ENCODE peak calls at places on chromosomes 6 and 20, in four cellular contexts. One of them, this sample, is unnamed.

GRCh38 chr6:113437571-113437970 is 419.6 kb upstream of the MARCKS start:
- DNase-seq in heart left ventricle: no peak
- DNase-seq in AG09309: no peak
- DNase-seq in PC-3: peak
- DNase-seq in this sample: peak

GRCh38 chr20:55079917-55080316 is 604.5 kb downstream of the DOK5 start:
- DNase-seq in PC-3: no peak
- DNase-seq in heart left ventricle: no peak
- DNase-seq in AG09309: no peak
- DNase-seq in this sample: no peak

GRCh38 chr6:24910850-24911712 is 24.7 kb downstream of the RIPOR2 start:
- DNase-seq in PC-3: peak
- DNase-seq in heart left ventricle: peak
- DNase-seq in AG09309: no peak
- DNase-seq in this sample: no peak

GRCh38 chr20:60172306-60172984 is 214.2 kb downstream of the CDH26 start:
- DNase-seq in AG09309: peak
- DNase-seq in heart left ventricle: no peak
- DNase-seq in PC-3: no peak
- DNase-seq in this sample: no peak

GRCh38 chr20:2234788-2235187 is 61.0 kb upstream of the TGM3 start:
- DNase-seq in PC-3: no peak
- DNase-seq in heart left ventricle: no peak
- DNase-seq in AG09309: no peak
- DNase-seq in this sample: peak

GRCh38 chr20:37336369-37337207 is 9.4 kb upstream of the SRC start:
- DNase-seq in heart left ventricle: peak
- DNase-seq in PC-3: no peak
- DNase-seq in AG09309: no peak
- DNase-seq in this sample: no peak

GRCh38 chr20:38021373-38021772 is 11.9 kb downstream of the TTI1 start:
- DNase-seq in heart left ventricle: no peak
- DNase-seq in PC-3: peak
- DNase-seq in AG09309: no peak
- DNase-seq in this sample: no peak

GRCh38 chr20:13006825-13007224 is 1.9 kb upstream of the SPTLC3 start:
- DNase-seq in AG09309: peak
- DNase-seq in heart left ventricle: no peak
- DNase-seq in PC-3: peak
- DNase-seq in this sample: peak

GRCh38 chr20:59010321-59010994 is 3.4 kb upstream of the CTSZ start:
- DNase-seq in heart left ventricle: peak
- DNase-seq in PC-3: peak
- DNase-seq in AG09309: no peak
- DNase-seq in this sample: peak

GRCh38 chr6:72418495-72418894 is 203.4 kb upstream of the KCNQ5 start:
- DNase-seq in AG09309: peak
- DNase-seq in heart left ventricle: no peak
- DNase-seq in PC-3: no peak
- DNase-seq in this sample: peak

GRCh38 chr6:34179106-34179720 is 33.3 kb upstream of the GRM4 start:
- DNase-seq in PC-3: no peak
- DNase-seq in heart left ventricle: no peak
- DNase-seq in AG09309: no peak
- DNase-seq in this sample: no peak

GRCh38 chr6:34243131-34243771 is 5.6 kb downstream of the SMIM29 start:
- DNase-seq in PC-3: peak
- DNase-seq in AG09309: no peak
- DNase-seq in heart left ventricle: no peak
- DNase-seq in this sample: peak

GRCh38 chr20:34364013-34364382 is 925 bp downstream of the ITCH start:
- DNase-seq in heart left ventricle: no peak
- DNase-seq in AG09309: no peak
- DNase-seq in PC-3: peak
- DNase-seq in this sample: peak

GRCh38 chr6:106064103-106064502 is 22.0 kb upstream of the PRDM1 start:
- DNase-seq in AG09309: no peak
- DNase-seq in PC-3: peak
- DNase-seq in heart left ventricle: no peak
- DNase-seq in this sample: no peak

GRCh38 chr6:163387317-163387716 is 27.2 kb upstream of the QKI start:
- DNase-seq in PC-3: no peak
- DNase-seq in AG09309: no peak
- DNase-seq in heart left ventricle: no peak
- DNase-seq in this sample: no peak

GRCh38 chr6:44485601-44486000 is 98.1 kb downstream of the CDC5L start:
- DNase-seq in AG09309: no peak
- DNase-seq in PC-3: no peak
- DNase-seq in heart left ventricle: no peak
- DNase-seq in this sample: no peak

GRCh38 chr6:128121610-128122009 is 220.8 kb upstream of the THEMIS start:
- DNase-seq in heart left ventricle: no peak
- DNase-seq in PC-3: no peak
- DNase-seq in AG09309: no peak
- DNase-seq in this sample: no peak

GRCh38 chr6:83430606-83431544 is at the start of gene ME1:
- DNase-seq in PC-3: peak
- DNase-seq in heart left ventricle: peak
- DNase-seq in AG09309: peak
- DNase-seq in this sample: peak

GRCh38 chr20:1823421-1823892 is 71.8 kb upstream of the SIRPA start:
- DNase-seq in AG09309: no peak
- DNase-seq in PC-3: no peak
- DNase-seq in heart left ventricle: no peak
- DNase-seq in this sample: no peak

GRCh38 chr20:43870484-43870883 is 44.2 kb upstream of the TOX2 start:
- DNase-seq in heart left ventricle: no peak
- DNase-seq in AG09309: no peak
- DNase-seq in PC-3: peak
- DNase-seq in this sample: peak

GRCh38 chr6:2850480-2851150 is 9.0 kb upstream of the SERPINB1 start:
- DNase-seq in heart left ventricle: no peak
- DNase-seq in AG09309: no peak
- DNase-seq in PC-3: peak
- DNase-seq in this sample: no peak

GRCh38 chr6:55536579-55536978 is 42.4 kb downstream of the HMGCLL1 start:
- DNase-seq in PC-3: no peak
- DNase-seq in heart left ventricle: no peak
- DNase-seq in AG09309: no peak
- DNase-seq in this sample: no peak

GRCh38 chr6:111956098-111956497 is 82.8 kb upstream of the FYN start:
- DNase-seq in AG09309: no peak
- DNase-seq in heart left ventricle: no peak
- DNase-seq in PC-3: no peak
- DNase-seq in this sample: no peak

GRCh38 chr20:32893878-32894483 is 35.3 kb downstream of the EFCAB8 start:
- DNase-seq in PC-3: peak
- DNase-seq in heart left ventricle: no peak
- DNase-seq in AG09309: no peak
- DNase-seq in this sample: peak

GRCh38 chr6:97052152-97052787 is 127.7 kb downstream of the KLHL32 start:
- DNase-seq in AG09309: no peak
- DNase-seq in PC-3: no peak
- DNase-seq in heart left ventricle: no peak
- DNase-seq in this sample: no peak

GRCh38 chr6:86619428-86619827 is 317.9 kb upstream of the HTR1E start:
- DNase-seq in PC-3: no peak
- DNase-seq in AG09309: no peak
- DNase-seq in heart left ventricle: no peak
- DNase-seq in this sample: no peak

GRCh38 chr6:91626935-91627334 is 1040.1 kb upstream of the MAP3K7 start:
- DNase-seq in AG09309: no peak
- DNase-seq in PC-3: peak
- DNase-seq in heart left ventricle: no peak
- DNase-seq in this sample: peak

GRCh38 chr20:4263011-4263410 is 247.7 kb upstream of the RNF24 start:
- DNase-seq in PC-3: no peak
- DNase-seq in AG09309: no peak
- DNase-seq in heart left ventricle: no peak
- DNase-seq in this sample: no peak

GRCh38 chr6:126937426-126937825 is 181.0 kb upstream of the RSPO3 start:
- DNase-seq in heart left ventricle: no peak
- DNase-seq in PC-3: no peak
- DNase-seq in AG09309: no peak
- DNase-seq in this sample: no peak

GRCh38 chr6:27188206-27188884 is 59.2 kb upstream of the PRSS16 start:
- DNase-seq in heart left ventricle: peak
- DNase-seq in AG09309: no peak
- DNase-seq in PC-3: peak
- DNase-seq in this sample: peak

GRCh38 chr20:10774357-10774943 is 100.7 kb upstream of the JAG1 start:
- DNase-seq in heart left ventricle: no peak
- DNase-seq in AG09309: no peak
- DNase-seq in PC-3: no peak
- DNase-seq in this sample: no peak

GRCh38 chr6:37713529-37714119 is 15.9 kb upstream of the MDGA1 start:
- DNase-seq in AG09309: peak
- DNase-seq in heart left ventricle: no peak
- DNase-seq in PC-3: no peak
- DNase-seq in this sample: peak

GRCh38 chr6:161453558-161453957 is 179.7 kb upstream of the AGPAT4 start:
- DNase-seq in PC-3: no peak
- DNase-seq in heart left ventricle: no peak
- DNase-seq in AG09309: no peak
- DNase-seq in this sample: no peak

GRCh38 chr6:38310061-38310460 is 329.7 kb downstream of the BTBD9 start:
- DNase-seq in heart left ventricle: no peak
- DNase-seq in PC-3: no peak
- DNase-seq in AG09309: no peak
- DNase-seq in this sample: no peak

GRCh38 chr6:159973406-159973805 is 4.5 kb downstream of the IGF2R start:
- DNase-seq in PC-3: no peak
- DNase-seq in AG09309: no peak
- DNase-seq in heart left ventricle: no peak
- DNase-seq in this sample: no peak

GRCh38 chr6:169159331-169159730 is 94.3 kb downstream of the THBS2 start:
- DNase-seq in heart left ventricle: no peak
- DNase-seq in PC-3: no peak
- DNase-seq in AG09309: no peak
- DNase-seq in this sample: no peak

GRCh38 chr6:169162249-169162967 is 91.2 kb downstream of the THBS2 start:
- DNase-seq in PC-3: no peak
- DNase-seq in AG09309: no peak
- DNase-seq in heart left ventricle: no peak
- DNase-seq in this sample: no peak

GRCh38 chr6:169161572-169162167 is 92.0 kb downstream of the THBS2 start:
- DNase-seq in heart left ventricle: no peak
- DNase-seq in AG09309: no peak
- DNase-seq in PC-3: no peak
- DNase-seq in this sample: no peak

GRCh38 chr6:169160091-169160854 is 93.4 kb downstream of the THBS2 start:
- DNase-seq in heart left ventricle: no peak
- DNase-seq in AG09309: no peak
- DNase-seq in PC-3: no peak
- DNase-seq in this sample: no peak

DNA sequence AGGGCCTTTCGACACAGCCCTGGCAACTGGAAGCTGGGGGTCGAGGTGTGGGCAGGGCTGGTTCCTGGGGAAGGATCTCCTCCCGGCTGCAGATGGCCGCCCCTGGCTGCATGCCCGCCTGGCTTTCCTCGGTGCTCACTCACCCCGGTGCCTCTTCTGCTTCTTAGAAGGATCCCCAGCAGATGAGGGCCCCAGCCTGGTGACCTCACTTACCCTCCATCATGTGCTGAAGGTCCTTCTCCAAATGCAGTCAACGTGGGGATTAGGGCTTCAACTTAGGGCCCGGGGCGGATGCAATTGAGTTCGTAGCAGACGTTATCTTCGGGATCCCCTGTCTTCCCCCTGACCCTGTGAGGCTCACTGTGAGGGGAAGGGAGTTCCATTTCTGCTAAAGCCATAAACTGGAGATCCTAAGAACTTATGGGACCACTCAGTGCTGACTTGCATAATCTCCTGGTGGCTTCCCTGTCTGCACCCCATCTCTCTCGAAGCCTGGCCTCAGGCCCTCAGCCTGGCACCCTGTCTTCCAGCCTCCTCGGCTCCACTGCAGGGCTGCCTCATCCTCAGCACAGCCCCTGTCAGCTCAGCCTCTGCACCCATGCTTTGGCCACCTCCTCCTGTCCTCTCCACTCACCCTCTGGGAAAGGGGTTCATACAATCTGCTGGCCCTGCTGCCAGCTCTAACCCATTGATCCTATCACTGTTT is 92.6 kb downstream of the THBS2 start:
- DNase-seq in PC-3: no peak
- DNase-seq in AG09309: no peak
- DNase-seq in heart left ventricle: no peak
- DNase-seq in this sample: no peak
- H3K4me3 ChIP-seq in PC-3: no peak
- H3K4me3 ChIP-seq in AG09309: peak
- H3K4me3 ChIP-seq in heart left ventricle: no peak
- H3K4me3 ChIP-seq in this sample: no peak

GRCh38 chr20:57666106-57666833 is 43.5 kb downstream of the PMEPA1 start:
- DNase-seq in AG09309: no peak
- DNase-seq in PC-3: no peak
- DNase-seq in heart left ventricle: no peak
- DNase-seq in this sample: no peak
- H3K4me3 ChIP-seq in AG09309: no peak
- H3K4me3 ChIP-seq in PC-3: no peak
- H3K4me3 ChIP-seq in heart left ventricle: no peak
- H3K4me3 ChIP-seq in this sample: no peak

GRCh38 chr6:47306887-47307286 is 2.8 kb downstream of the TNFRSF21 start:
- DNase-seq in heart left ventricle: no peak
- DNase-seq in AG09309: no peak
- DNase-seq in PC-3: peak
- DNase-seq in this sample: no peak
- H3K4me3 ChIP-seq in heart left ventricle: no peak
- H3K4me3 ChIP-seq in AG09309: no peak
- H3K4me3 ChIP-seq in PC-3: peak
- H3K4me3 ChIP-seq in this sample: no peak

GRCh38 chr6:53458097-53458866 is 86.6 kb downstream of the GCLC start:
- DNase-seq in AG09309: no peak
- DNase-seq in PC-3: no peak
- DNase-seq in heart left ventricle: no peak
- DNase-seq in this sample: no peak

GRCh38 chr6:53461041-53461656 is 83.8 kb downstream of the GCLC start:
- DNase-seq in heart left ventricle: no peak
- DNase-seq in PC-3: no peak
- DNase-seq in AG09309: no peak
- DNase-seq in this sample: no peak

GRCh38 chr6:53464942-53465460 is 79.9 kb downstream of the GCLC start:
- DNase-seq in heart left ventricle: no peak
- DNase-seq in AG09309: no peak
- DNase-seq in PC-3: peak
- DNase-seq in this sample: no peak

GRCh38 chr6:53464483-53464882 is 80.4 kb downstream of the GCLC start:
- DNase-seq in PC-3: no peak
- DNase-seq in AG09309: no peak
- DNase-seq in heart left ventricle: no peak
- DNase-seq in this sample: no peak

GRCh38 chr6:53461682-53462081 is 83.2 kb downstream of the GCLC start:
- DNase-seq in AG09309: no peak
- DNase-seq in PC-3: no peak
- DNase-seq in heart left ventricle: no peak
- DNase-seq in this sample: no peak
- H3K4me3 ChIP-seq in AG09309: no peak
- H3K4me3 ChIP-seq in PC-3: no peak
- H3K4me3 ChIP-seq in heart left ventricle: no peak
- H3K4me3 ChIP-seq in this sample: no peak

GRCh38 chr20:50089140-50089786 is 23.7 kb downstream of the UBE2V1 start:
- DNase-seq in AG09309: no peak
- DNase-seq in heart left ventricle: no peak
- DNase-seq in PC-3: no peak
- DNase-seq in this sample: no peak
- H3K4me3 ChIP-seq in AG09309: no peak
- H3K4me3 ChIP-seq in heart left ventricle: no peak
- H3K4me3 ChIP-seq in PC-3: no peak
- H3K4me3 ChIP-seq in this sample: no peak

This sample was measured in astrocyte of the spinal cord.